ENCODE peak calls at places on chromosomes 13 and 19, in eight cellular contexts. Y is heart left ventricle, Q is HCT116, K is fibroblast of lung, O is BJ, D is BE2C, F is body of pancreas, H is left ventricle myocardium inferior. M is an unnamed sample. For H3K27me3, the result is how much of the 10 kb centered on the place peaks cover.

GRCh38 chr19:37217533-37217854 is 520 bp upstream of the ZNF383 start:
- DNase-seq in H (no peak), Q (no peak), D (no peak), K (no peak), F (no peak), O (no peak), Y (no peak), M (no peak)

GRCh38 chr13:86087241-86087640 is 288.0 kb upstream of the SLITRK6 start:
- DNase-seq in O (no peak), F (no peak), K (peak), Q (no peak), D (no peak), Y (no peak), H (no peak), M (no peak)

GRCh38 chr13:19791953-19792537 is 9.3 kb upstream of the PSPC1 start:
- DNase-seq in O (no peak), K (no peak), H (no peak), Y (no peak), Q (no peak), F (no peak), D (no peak), M (no peak)

GRCh38 chr13:56735537-56735942 is 405.2 kb upstream of the PRR20A start:
- DNase-seq in Q (no peak), K (no peak), H (no peak), D (no peak), F (no peak), O (no peak), Y (peak), M (no peak)

GRCh38 chr13:56501750-56502149 is 639.0 kb upstream of the PRR20A start:
- DNase-seq in O (no peak), Q (no peak), Y (no peak), F (no peak), D (no peak), K (no peak), H (no peak), M (no peak)

GRCh38 chr13:46229251-46229650 is 17.5 kb downstream of the LRRC63 start:
- DNase-seq in Q (no peak), K (peak), O (no peak), F (no peak), H (no peak), D (no peak), Y (no peak), M (no peak)

GRCh38 chr19:48997972-48998371 is 4.3 kb downstream of the RUVBL2 start:
- DNase-seq in F (peak), H (no peak), D (peak), Q (peak), Y (no peak), O (no peak), K (peak), M (no peak)

GRCh38 chr19:48113190-48113917 is 2.7 kb upstream of the PLA2G4C start:
- DNase-seq in Q (no peak), Y (no peak), H (no peak), F (no peak), O (no peak), K (no peak), D (no peak), M (no peak)

GRCh38 chr13:99418663-99419140 is 82.6 kb upstream of the TM9SF2 start:
- DNase-seq in Q (no peak), F (no peak), D (no peak), H (no peak), Y (no peak), O (no peak), K (no peak), M (no peak)

GRCh38 chr13:58879114-58879513 is 1247.6 kb downstream of the PCDH17 start:
- DNase-seq in K (no peak), D (no peak), Q (no peak), H (no peak), O (no peak), F (no peak), Y (no peak), M (no peak)
- H3K27me3 ChIP-seq in K (under half), D (under half), Q (under half), H (under half), O (under half), F (under half), Y (under half), M (under half)

GRCh38 chr19:16088351-16088984 is 12.2 kb downstream of the TPM4 start:
- DNase-seq in Y (no peak), F (peak), O (no peak), K (peak), H (no peak), Q (no peak), D (no peak), M (no peak)
- TF ChIP-seq CTCF in Y (no peak), F (no peak), O (peak), K (peak), H (no peak), Q (no peak), D (peak), M (no peak)

GRCh38 chr13:28532226-28533048 is 37.5 kb upstream of the FLT1 start:
- DNase-seq in O (no peak), Q (no peak), D (peak), Y (peak), F (no peak), K (no peak), H (peak), M (no peak)
- H3K4me3 ChIP-seq in O (peak), Q (no peak), D (peak), Y (peak), F (no peak), K (peak), H (peak), M (peak)

GRCh38 chr13:78608705-78609463 is 5.5 kb upstream of the POU4F1 start:
- DNase-seq in O (no peak), Y (no peak), D (peak), Q (no peak), K (no peak), F (no peak), H (no peak), M (no peak)

GRCh38 chr13:78609464-78610205 is 6.3 kb upstream of the POU4F1 start:
- DNase-seq in Y (no peak), O (no peak), D (peak), K (no peak), F (no peak), H (no peak), Q (no peak), M (no peak)

GRCh38 chr13:78606471-78607408 is 3.4 kb upstream of the POU4F1 start:
- DNase-seq in H (no peak), D (no peak), Q (no peak), Y (no peak), K (no peak), F (no peak), O (no peak), M (no peak)

GRCh38 chr13:78608254-78608704 is 4.9 kb upstream of the POU4F1 start:
- DNase-seq in Q (no peak), D (no peak), Y (no peak), H (no peak), O (no peak), K (no peak), F (no peak), M (no peak)

GRCh38 chr13:78607409-78608253 is 4.3 kb upstream of the POU4F1 start:
- DNase-seq in D (no peak), Y (no peak), O (no peak), F (no peak), Q (no peak), H (no peak), K (no peak), M (no peak)
- H3K27me3 ChIP-seq in D (half or more), Y (half or more), O (half or more), F (half or more), Q (under half), H (half or more), K (half or more), M (half or more)

GRCh38 chr19:18774107-18774506 is 17.0 kb downstream of the COMP start:
- DNase-seq in F (no peak), K (no peak), O (no peak), H (no peak), Y (no peak), D (peak), Q (no peak), M (no peak)

GRCh38 chr19:18774782-18775444 is 16.2 kb downstream of the COMP start:
- DNase-seq in O (no peak), Q (no peak), K (no peak), Y (peak), D (peak), F (no peak), H (no peak), M (no peak)

GRCh38 chr19:18773682-18774081 is 17.4 kb downstream of the COMP start:
- DNase-seq in F (no peak), K (no peak), O (no peak), D (no peak), Q (no peak), H (no peak), Y (no peak), M (no peak)

GRCh38 chr19:18771328-18772242 is 19.5 kb downstream of the COMP start:
- DNase-seq in Q (no peak), D (peak), H (no peak), F (no peak), Y (no peak), K (no peak), O (no peak), M (no peak)

DNA sequence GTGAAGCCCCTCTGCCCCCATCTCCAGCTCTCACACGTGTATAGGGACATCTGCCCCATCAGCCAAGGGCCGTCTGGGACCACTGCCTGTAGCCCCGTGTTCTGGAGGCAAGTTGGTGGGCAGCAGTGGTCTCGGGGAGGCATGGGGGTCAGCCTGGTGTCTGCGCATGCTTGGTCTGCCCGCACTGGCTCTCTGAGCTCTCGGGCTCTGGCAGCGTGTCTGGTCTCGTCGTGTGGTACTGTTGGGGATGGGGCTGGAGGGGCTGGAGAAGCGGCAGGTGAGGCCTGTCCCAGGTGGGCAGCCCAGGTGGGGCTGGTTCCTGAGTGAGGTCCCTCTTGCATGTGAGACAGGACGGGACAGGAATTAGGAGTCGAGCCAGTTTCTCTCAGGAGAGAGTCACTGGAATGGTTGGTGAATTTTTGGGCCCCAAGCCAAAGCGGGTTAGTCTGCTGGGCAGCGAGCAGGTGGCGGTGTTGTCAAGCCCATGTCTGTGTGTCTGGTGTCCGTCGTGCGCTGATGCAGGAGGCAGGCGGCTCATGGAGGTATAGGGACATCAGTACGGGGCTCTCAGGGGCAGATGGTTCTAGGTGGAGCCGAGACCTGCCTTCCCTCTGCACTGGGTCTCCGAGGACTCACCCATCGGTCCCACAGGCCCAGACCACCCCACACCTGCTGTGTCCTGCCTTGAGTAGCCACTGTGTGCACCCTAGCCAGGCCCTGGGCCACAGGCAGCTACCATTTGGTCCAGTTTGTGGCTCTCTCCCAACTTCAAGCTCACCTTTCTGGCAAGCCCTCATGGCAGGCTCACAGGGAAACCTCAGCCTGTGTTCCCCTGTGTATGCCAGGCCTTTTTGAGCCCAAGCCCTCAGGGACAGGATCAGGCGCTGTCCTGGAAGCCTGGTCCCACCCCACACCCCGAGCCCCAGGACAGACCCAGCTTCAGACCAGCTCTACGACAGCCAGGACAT is 18.2 kb downstream of the COMP start:
- DNase-seq in F (peak), D (peak), Q (no peak), K (no peak), O (no peak), Y (no peak), H (no peak), M (no peak)
- TF ChIP-seq CTCF in F (no peak), D (peak), Q (no peak), K (no peak), O (no peak), Y (no peak), H (no peak), M (no peak)

GRCh38 chr19:2544576-2545415 is 68.9 kb downstream of the GADD45B start:
- DNase-seq in F (no peak), D (no peak), O (no peak), Y (no peak), H (peak), Q (no peak), K (peak), M (no peak)

GRCh38 chr19:2540646-2541454 is 64.9 kb downstream of the GADD45B start:
- DNase-seq in K (peak), O (peak), F (peak), Y (peak), D (no peak), H (peak), Q (peak), M (peak)

GRCh38 chr19:2543463-2544442 is 67.8 kb downstream of the GADD45B start:
- DNase-seq in H (peak), K (peak), D (peak), Y (peak), F (peak), O (peak), Q (peak), M (peak)

GRCh38 chr19:2540251-2540645 is 64.3 kb downstream of the GADD45B start:
- DNase-seq in O (no peak), H (no peak), D (no peak), K (no peak), Y (no peak), F (no peak), Q (no peak), M (no peak)

GRCh38 chr19:2542341-2543069 is 66.6 kb downstream of the GADD45B start:
- DNase-seq in D (no peak), Y (no peak), F (peak), K (peak), O (no peak), Q (no peak), H (peak), M (no peak)
- H3K4me3 ChIP-seq in D (no peak), Y (no peak), F (no peak), K (no peak), O (no peak), Q (no peak), H (peak), M (no peak)

DNA sequence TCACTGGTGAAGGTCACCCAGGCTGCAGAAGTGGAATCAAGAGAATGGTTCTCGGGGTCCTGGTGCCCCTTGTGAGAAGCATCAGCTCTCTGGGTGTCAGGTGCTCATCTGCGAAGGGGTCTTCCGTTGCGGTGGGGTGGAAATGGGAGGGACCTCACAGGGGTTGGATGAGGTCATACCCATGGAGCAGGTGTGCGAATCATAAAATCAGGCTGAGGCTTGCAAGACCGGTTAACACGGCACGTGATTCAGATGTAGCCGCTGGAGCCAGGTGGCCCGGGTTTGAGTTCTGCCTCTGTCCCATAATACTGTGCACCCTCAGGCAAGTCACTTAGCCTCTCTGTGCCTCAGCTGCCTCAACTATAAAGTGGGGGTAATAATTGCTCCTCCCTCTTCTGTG is 3.9 kb upstream of the KLK15 start:
- DNase-seq in O (no peak), Q (no peak), H (no peak), K (no peak), Y (no peak), F (no peak), D (no peak), M (no peak)
- H3K27me3 ChIP-seq in O (under half), Q (under half), H (half or more), K (under half), Y (under half), F (under half), D (under half), M (under half)

DNA sequence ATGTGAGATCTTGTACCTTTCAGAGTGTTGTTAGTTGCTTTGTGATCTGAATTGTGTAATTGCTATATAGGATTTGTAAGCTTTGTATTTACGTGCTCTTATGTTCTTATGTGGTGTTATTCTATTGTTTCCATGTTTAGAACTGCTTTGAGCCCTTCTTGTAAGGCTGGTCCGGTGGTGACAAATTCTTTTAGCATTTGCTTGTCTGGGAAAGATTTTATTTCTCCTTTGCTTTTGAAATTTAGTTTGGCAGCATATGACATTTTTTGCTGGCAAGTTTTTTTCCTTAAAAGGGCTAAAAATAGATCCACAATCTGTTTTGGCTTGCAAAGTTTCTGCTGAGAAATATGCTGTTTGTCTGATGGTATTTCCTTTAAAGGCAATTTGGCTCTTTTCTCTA is 1089.2 kb upstream of the PCDH9 start:
- DNase-seq in Y (no peak), O (no peak), Q (no peak), D (no peak), K (peak), H (no peak), F (no peak), M (no peak)
- TF ChIP-seq CTCF in Y (no peak), O (no peak), Q (no peak), D (no peak), K (no peak), H (no peak), F (no peak), M (no peak)

M was measured in kidney epithelial cell.